ENCODE peak calls at places on chromosomes 6 and 20, in four cellular contexts. W, H, Y and E are unnamed samples.

GRCh38 chr6:153449279-153449678 is 318.2 kb upstream of the RGS17 start:
- DNase-seq in H (no peak), Y (no peak), W (no peak), E (no peak)

GRCh38 chr6:7540595-7540994 is 876 bp upstream of the DSP start:
- DNase-seq in W (no peak), H (no peak), Y (peak), E (no peak)

GRCh38 chr20:16714765-16715164 is 15.1 kb upstream of the SNRPB2 start:
- DNase-seq in Y (no peak), W (no peak), H (no peak), E (no peak)

GRCh38 chr6:42527204-42527603 is 36.6 kb upstream of the UBR2 start:
- DNase-seq in Y (no peak), H (no peak), W (no peak), E (no peak)

GRCh38 chr6:157830354-157831017 is 7.4 kb downstream of the SNX9 start:
- DNase-seq in Y (no peak), W (peak), H (no peak), E (no peak)

GRCh38 chr6:116973992-116974391 is 97.0 kb downstream of the RFX6 start:
- DNase-seq in Y (no peak), W (no peak), H (no peak), E (no peak)

GRCh38 chr6:130365166-130366010 is 429 bp upstream of the TMEM200A start:
- DNase-seq in H (no peak), Y (peak), W (no peak), E (peak)

GRCh38 chr6:158817298-158818007 is 1.7 kb downstream of the EZR start:
- DNase-seq in Y (peak), W (peak), H (no peak), E (peak)

GRCh38 chr20:34579191-34579661 is 20.7 kb downstream of the MAP1LC3A start:
- DNase-seq in W (no peak), Y (peak), H (peak), E (peak)

GRCh38 chr6:134026597-134026996 is 25.8 kb downstream of the SLC2A12 start:
- DNase-seq in H (no peak), W (no peak), Y (no peak), E (no peak)

GRCh38 chr6:15194453-15194852 is 51.4 kb upstream of the JARID2 start:
- DNase-seq in H (no peak), Y (no peak), W (no peak), E (no peak)

GRCh38 chr20:51220293-51220706 is 197.4 kb upstream of the KCNG1 start:
- DNase-seq in Y (peak), W (peak), H (no peak), E (no peak)

GRCh38 chr20:18190466-18191233 is 53.0 kb downstream of the KAT14 start:
- DNase-seq in H (no peak), Y (no peak), W (no peak), E (no peak)